ENCODE peak calls at places on chromosome 4, in nine cellular contexts. S, T, X, W, H, G, R, F and K are unnamed samples.

GRCh38 chr4:183249854-183250253 is 70.2 kb downstream of the CLDN22 start:
- DNase-seq in G (peak), R (no peak), W (peak), T (peak), X (no peak), H (no peak), S (no peak), F (no peak), K (no peak)

GRCh38 chr4:153940916-153941315 is 152.0 kb upstream of the SFRP2 start:
- DNase-seq in F (no peak), H (no peak), X (no peak), T (no peak), R (no peak), W (no peak), S (no peak), G (no peak), K (no peak)

GRCh38 chr4:178242655-178243054 is 800.4 kb upstream of the AGA start:
- DNase-seq in F (no peak), R (no peak), H (no peak), T (no peak), X (no peak), S (no peak), W (no peak), G (no peak), K (no peak)

GRCh38 chr4:56902703-56903102 is 5.0 kb upstream of the REST start:
- DNase-seq in F (no peak), H (no peak), X (no peak), T (no peak), W (no peak), R (no peak), S (no peak), G (no peak), K (no peak)

GRCh38 chr4:162645381-162645780 is 481.6 kb upstream of the FSTL5 start:
- DNase-seq in F (no peak), R (no peak), W (no peak), T (no peak), S (no peak), G (peak), H (no peak), X (no peak), K (no peak)

GRCh38 chr4:6111354-6111930 is 88.9 kb downstream of the JAKMIP1 start:
- DNase-seq in R (no peak), W (no peak), T (no peak), X (no peak), H (no peak), F (no peak), S (no peak), G (no peak), K (no peak)

GRCh38 chr4:101218346-101218745 is 129.0 kb downstream of the PPP3CA start:
- DNase-seq in G (no peak), T (no peak), X (no peak), H (no peak), S (no peak), W (no peak), F (no peak), R (no peak), K (no peak)

GRCh38 chr4:176539785-176540175 is 220.0 kb downstream of the SPCS3 start:
- DNase-seq in S (no peak), W (no peak), F (no peak), X (no peak), R (no peak), T (no peak), H (no peak), G (no peak), K (no peak)

GRCh38 chr4:114494257-114494803 is 104.3 kb upstream of the UGT8 start:
- DNase-seq in H (no peak), X (no peak), F (no peak), G (no peak), S (no peak), R (no peak), T (no peak), W (no peak), K (no peak)

GRCh38 chr4:83852085-83852451 is 316.2 kb downstream of the GPAT3 start:
- DNase-seq in T (peak), G (no peak), S (no peak), F (no peak), H (no peak), X (no peak), W (no peak), R (no peak), K (no peak)

GRCh38 chr4:47668810-47669408 is 169.0 kb downstream of the CORIN start:
- DNase-seq in W (peak), R (peak), X (peak), S (peak), T (peak), F (no peak), H (no peak), G (peak), K (no peak)

GRCh38 chr4:84681488-84682274 is 98.8 kb downstream of the CDS1 start:
- DNase-seq in T (peak), F (no peak), G (peak), H (no peak), S (no peak), W (no peak), X (no peak), R (no peak), K (no peak)

GRCh38 chr4:108209489-108209888 is 40.8 kb upstream of the LEF1 start:
- DNase-seq in F (no peak), S (no peak), X (no peak), R (no peak), G (no peak), T (no peak), W (no peak), H (no peak), K (no peak)

GRCh38 chr4:134747108-134747805 is 545.7 kb upstream of the PABPC4L start:
- DNase-seq in T (no peak), F (no peak), H (no peak), R (no peak), W (no peak), X (no peak), S (no peak), G (no peak), K (no peak)

GRCh38 chr4:15755781-15756180 is 22.3 kb upstream of the CD38 start:
- DNase-seq in F (no peak), T (no peak), W (no peak), H (no peak), X (no peak), S (no peak), G (no peak), R (no peak), K (no peak)

GRCh38 chr4:168028568-168028967 is 63.8 kb upstream of the ANXA10 start:
- DNase-seq in W (peak), G (peak), T (no peak), R (no peak), H (no peak), S (no peak), X (peak), F (no peak), K (no peak)

GRCh38 chr4:108053281-108053701 is 63.6 kb downstream of the HADH start:
- DNase-seq in X (no peak), H (no peak), R (no peak), F (no peak), G (no peak), S (no peak), T (no peak), W (no peak), K (no peak)

GRCh38 chr4:113316879-113317278 is 267.4 kb downstream of the ANK2 start:
- DNase-seq in R (no peak), X (no peak), G (no peak), H (no peak), F (peak), W (no peak), T (no peak), S (peak), K (no peak)

GRCh38 chr4:147616849-147617172 is 386 bp upstream of the TMEM184C start:
- DNase-seq in F (no peak), X (no peak), R (no peak), W (no peak), H (no peak), T (no peak), S (no peak), G (no peak), K (no peak)

GRCh38 chr4:100649478-100649877 is 131.7 kb upstream of the EMCN start:
- DNase-seq in G (peak), S (no peak), T (no peak), F (no peak), X (no peak), R (no peak), W (no peak), H (no peak), K (no peak)

GRCh38 chr4:15655223-15656037 is at the start of gene FBXL5:
- DNase-seq in S (peak), F (peak), R (peak), W (peak), H (peak), G (peak), T (peak), X (peak), K (peak)

GRCh38 chr4:185587444-185588161 is 52.3 kb upstream of the PDLIM3 start:
- DNase-seq in W (no peak), H (no peak), T (no peak), X (no peak), R (no peak), S (no peak), F (peak), G (no peak), K (no peak)

GRCh38 chr4:189787216-189788031 is 153.2 kb upstream of the FRG1 start:
- DNase-seq in W (no peak), G (no peak), R (no peak), H (no peak), T (no peak), X (no peak), F (no peak), S (no peak), K (no peak)

GRCh38 chr4:42398448-42399355 is 1.4 kb downstream of the SHISA3 start:
- DNase-seq in T (no peak), S (no peak), H (no peak), G (no peak), F (no peak), R (no peak), X (no peak), W (no peak), K (no peak)

GRCh38 chr4:140871368-140871767 is 115.2 kb upstream of the TBC1D9 start:
- DNase-seq in S (no peak), T (no peak), F (no peak), G (no peak), X (no peak), W (no peak), H (no peak), R (no peak), K (no peak)

GRCh38 chr4:87033902-87034301 is 99.1 kb downstream of the AFF1 start:
- DNase-seq in H (no peak), R (no peak), W (no peak), G (no peak), T (no peak), S (no peak), X (no peak), F (no peak), K (no peak)

GRCh38 chr4:80035336-80035735 is 37.7 kb downstream of the ANTXR2 start:
- DNase-seq in G (no peak), S (no peak), T (no peak), F (no peak), R (peak), W (no peak), H (no peak), X (no peak), K (peak)

GRCh38 chr4:167903291-167903721 is 189.0 kb upstream of the ANXA10 start:
- DNase-seq in R (no peak), W (no peak), F (no peak), G (peak), S (no peak), H (no peak), T (no peak), X (no peak), K (no peak)

GRCh38 chr4:143668930-143669553 is 31.4 kb downstream of the FREM3 start:
- DNase-seq in F (peak), G (no peak), R (no peak), S (no peak), H (no peak), T (no peak), X (no peak), W (no peak), K (no peak)

GRCh38 chr4:129167640-129168260 is 71.8 kb downstream of the C4orf33 start:
- DNase-seq in T (no peak), X (no peak), G (no peak), H (no peak), F (no peak), R (no peak), S (no peak), W (no peak), K (no peak)

GRCh38 chr4:14888790-14889189 is 113.5 kb upstream of the CPEB2 start:
- DNase-seq in S (no peak), T (no peak), W (no peak), R (no peak), H (no peak), X (no peak), G (no peak), F (no peak), K (no peak)

GRCh38 chr4:2672700-2673099 is 83.4 kb downstream of the TNIP2 start:
- DNase-seq in S (no peak), R (peak), F (no peak), H (no peak), X (no peak), W (no peak), G (no peak), T (no peak), K (no peak)

GRCh38 chr4:38620527-38620926 is 43.5 kb upstream of the KLF3 start:
- DNase-seq in F (no peak), S (no peak), T (no peak), H (no peak), X (no peak), R (no peak), G (no peak), W (no peak), K (no peak)

GRCh38 chr4:147518846-147519767 is 38.2 kb downstream of the EDNRA start:
- DNase-seq in F (peak), T (peak), S (no peak), X (peak), H (no peak), R (peak), W (peak), G (peak), K (peak)

GRCh38 chr4:1985780-1986577 is 22.8 kb downstream of the NELFA start:
- DNase-seq in W (no peak), S (no peak), T (no peak), H (no peak), R (no peak), X (no peak), F (no peak), G (no peak), K (no peak)